ENCODE peak calls at places on chromosomes 6 and 20, in five cellular contexts. K is endothelial cell of umbilical vein, Y is fibroblast of lung, G is thoracic aorta, J is breast epithelium. E is an unnamed sample.

GRCh38 chr6:101113468-101114260 is 232.5 kb upstream of the ASCC3 start:
- DNase-seq in Y (no peak), K (no peak), J (no peak), G (no peak), E (peak; percentile 17)

GRCh38 chr20:15196580-15197255 is 859.3 kb upstream of the FLRT3 start:
- DNase-seq in J (no peak), G (no peak), Y (no peak), K (no peak), E (no peak)

GRCh38 chr20:9912858-9913434 is 74.1 kb upstream of the PAK5 start:
- DNase-seq in G (no peak), K (peak; percentile 63), Y (peak; percentile 14), J (peak; percentile 25), E (peak; percentile 43)

GRCh38 chr6:131199568-131200272 is 64.5 kb downstream of the AKAP7 start:
- DNase-seq in G (no peak), Y (peak; percentile 65), J (no peak), K (peak; percentile 43), E (peak; percentile 29)

GRCh38 chr6:33206864-33207568 is 1.3 kb upstream of the RING1 start:
- DNase-seq in G (no peak), K (peak; percentile 74), J (no peak), Y (peak; percentile 63), E (peak; percentile 70)

GRCh38 chr6:43772571-43773049 is 2.6 kb downstream of the VEGFA start:
- DNase-seq in K (peak; percentile 31), G (no peak), J (no peak), Y (peak; percentile 22), E (no peak)

GRCh38 chr6:133906050-133906449 is 17.1 kb downstream of the TCF21 start:
- DNase-seq in G (no peak), J (no peak), Y (no peak), K (no peak), E (no peak)

GRCh38 chr6:45555981-45556771 is 178.4 kb upstream of the SUPT3H start:
- DNase-seq in Y (peak; percentile 49), G (no peak), K (no peak), J (no peak), E (peak; percentile 21)

GRCh38 chr6:2157441-2158127 is 87.8 kb downstream of the GMDS start:
- DNase-seq in J (no peak), Y (peak; percentile 90), K (peak; percentile 27), G (no peak), E (peak; percentile 16)

GRCh38 chr6:33000053-33000452 is 9.3 kb downstream of the HLA-DOA start:
- DNase-seq in J (no peak), Y (no peak), K (no peak), G (no peak), E (peak; percentile 68)

GRCh38 chr20:41386502-41387427 is 20.1 kb upstream of the EMILIN3 start:
- DNase-seq in J (no peak), K (no peak), G (no peak), Y (no peak), E (no peak)

GRCh38 chr20:40442181-40442963 is 246.7 kb downstream of the MAFB start:
- DNase-seq in K (no peak), G (no peak), Y (no peak), J (no peak), E (peak; percentile 17)

GRCh38 chr6:152054441-152054840 is 247.0 kb downstream of the ESR1 start:
- DNase-seq in J (no peak), K (no peak), Y (peak; percentile 78), G (no peak), E (peak; percentile 49)

GRCh38 chr20:19945732-19946670 is 71.2 kb upstream of the NAA20 start:
- DNase-seq in Y (peak; percentile 19), K (peak; percentile 52), J (peak; percentile 60), G (no peak), E (no peak)

GRCh38 chr6:69881322-69882151 is 15.2 kb downstream of the COL19A1 start:
- DNase-seq in G (no peak), Y (no peak), K (no peak), J (no peak), E (no peak)

GRCh38 chr20:38260378-38261053 is at the start of gene KIAA1755:
- DNase-seq in G (no peak), K (no peak), Y (peak; percentile 32), J (no peak), E (no peak)

GRCh38 chr6:37690964-37691735 is 6.5 kb downstream of the MDGA1 start:
- DNase-seq in Y (peak; percentile 48), K (no peak), J (no peak), G (no peak), E (peak; percentile 70)

GRCh38 chr6:36555750-36556252 is 8.5 kb upstream of the STK38 start:
- DNase-seq in G (no peak), Y (no peak), J (no peak), K (no peak), E (no peak)

GRCh38 chr20:3932277-3933073 is 43.3 kb downstream of the PANK2 start:
- DNase-seq in K (peak; percentile 82), G (no peak), J (no peak), Y (no peak), E (no peak)

GRCh38 chr6:140980265-140980887 is 1152.3 kb upstream of the GJE1 start:
- DNase-seq in G (no peak), K (no peak), J (no peak), Y (peak; percentile 38), E (peak; percentile 15)

GRCh38 chr20:64144144-64144912 is 19.9 kb upstream of the MYT1 start:
- DNase-seq in Y (no peak), J (no peak), K (no peak), G (no peak), E (no peak)

GRCh38 chr6:116087437-116088027 is 13.1 kb upstream of the NT5DC1 start:
- DNase-seq in J (no peak), G (no peak), K (no peak), Y (peak; percentile 72), E (peak; percentile 88)

GRCh38 chr6:43921548-43922422 is 151.8 kb downstream of the VEGFA start:
- DNase-seq in G (no peak), K (no peak), Y (no peak), J (no peak), E (no peak)

GRCh38 chr6:84582997-84583396 is 181.4 kb downstream of the TBX18 start:
- DNase-seq in K (no peak), J (no peak), G (no peak), Y (peak; percentile 32), E (no peak)

GRCh38 chr6:141594874-141595273 is 537.9 kb upstream of the GJE1 start:
- DNase-seq in Y (no peak), G (no peak), K (no peak), J (no peak), E (no peak)

GRCh38 chr6:62652692-62653328 is 366.8 kb upstream of the KHDRBS2 start:
- DNase-seq in Y (peak; percentile 16), K (no peak), G (no peak), J (no peak), E (no peak)

GRCh38 chr6:52517502-52518278 is 59.2 kb downstream of the TRAM2 start:
- DNase-seq in J (peak; percentile 78), G (peak; percentile 96), Y (peak; percentile 97), K (peak; percentile 94), E (peak; percentile 92)

GRCh38 chr6:112199001-112199403 is 55.4 kb downstream of the LAMA4 start:
- DNase-seq in Y (no peak), J (no peak), K (no peak), G (no peak), E (no peak)

GRCh38 chr6:169787797-169788196 is 36.4 kb downstream of the ERMARD start:
- DNase-seq in Y (no peak), J (no peak), G (no peak), K (no peak), E (no peak)

GRCh38 chr20:57048027-57048869 is 218.2 kb downstream of the BMP7 start:
- DNase-seq in Y (no peak), J (peak; percentile 48), K (no peak), G (no peak), E (no peak)

GRCh38 chr6:106192824-106193223 is 106.7 kb downstream of the PRDM1 start:
- DNase-seq in Y (peak; percentile 91), J (no peak), G (no peak), K (peak; percentile 14), E (peak; percentile 67)

GRCh38 chr6:10276888-10277287 is 138.0 kb downstream of the TFAP2A start:
- DNase-seq in Y (no peak), J (no peak), K (no peak), G (no peak), E (no peak)

GRCh38 chr6:25882066-25882496 is 8.0 kb upstream of the SLC17A3 start:
- DNase-seq in G (no peak), K (peak; percentile 24), Y (no peak), J (no peak), E (no peak)

GRCh38 chr6:13237318-13237717 is 91.0 kb downstream of the TBC1D7 start:
- DNase-seq in Y (no peak), K (no peak), G (no peak), J (no peak), E (no peak)

GRCh38 chr6:13234130-13234529 is 94.2 kb downstream of the TBC1D7 start:
- DNase-seq in K (no peak), Y (peak; percentile 38), G (no peak), J (no peak), E (peak; percentile 26)

GRCh38 chr6:13235339-13235738 is 93.0 kb downstream of the TBC1D7 start:
- DNase-seq in Y (no peak), K (no peak), J (no peak), G (no peak), E (no peak)

GRCh38 chr6:13229205-13230085 is 98.9 kb downstream of the TBC1D7 start:
- DNase-seq in K (no peak), G (no peak), J (no peak), Y (no peak), E (peak; percentile 7)

DNA sequence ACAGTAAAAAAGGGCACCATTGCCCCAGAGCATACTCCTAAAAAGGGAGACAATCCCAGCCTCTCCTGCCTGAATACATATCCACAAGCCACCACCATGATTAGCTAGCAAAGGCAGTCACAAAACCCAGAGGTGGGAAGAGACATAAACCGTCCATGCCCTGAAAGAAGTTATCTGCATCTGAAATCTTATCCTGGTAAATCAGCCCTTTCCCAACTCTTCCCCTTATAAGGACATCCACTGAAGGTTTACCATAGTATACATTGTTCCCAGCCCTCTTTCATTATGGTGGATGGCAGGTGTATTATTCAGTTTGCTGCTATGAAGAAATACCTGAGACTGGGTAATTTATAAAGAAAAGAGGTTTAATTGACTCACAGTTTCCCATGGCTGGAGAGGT is 95.2 kb downstream of the TBC1D7 start:
- DNase-seq in K (no peak), G (no peak), Y (no peak), J (no peak), E (no peak)
- H3K27me3 ChIP-seq in K (no peaks in the 10 kb centered on the region), G (no peaks in the 10 kb centered on the region), Y (no peaks in the 10 kb centered on the region), J (no peaks in the 10 kb centered on the region), E (no peaks in the 10 kb centered on the region)

GRCh38 chr6:144999127-144999526 is 714.0 kb downstream of the UTRN start:
- DNase-seq in G (no peak), K (no peak), Y (no peak), J (no peak), E (peak; percentile 23)
- TF ChIP-seq CTCF in G (no peak), K (no peak), Y (peak; percentile 5), J (no peak), E (no peak)

GRCh38 chr20:32481311-32482103 is 103.6 kb downstream of the NOL4L start:
- DNase-seq in K (peak; percentile 32), Y (no peak), G (no peak), J (no peak), E (no peak)
- H3K4me3 ChIP-seq in K (peak overlapping the region; percentile 85), Y (peak overlapping the region; percentile 61), G (peak overlapping the region; percentile 90), J (peak overlapping the region; percentile 99), E (no peak overlapping the region)

DNA sequence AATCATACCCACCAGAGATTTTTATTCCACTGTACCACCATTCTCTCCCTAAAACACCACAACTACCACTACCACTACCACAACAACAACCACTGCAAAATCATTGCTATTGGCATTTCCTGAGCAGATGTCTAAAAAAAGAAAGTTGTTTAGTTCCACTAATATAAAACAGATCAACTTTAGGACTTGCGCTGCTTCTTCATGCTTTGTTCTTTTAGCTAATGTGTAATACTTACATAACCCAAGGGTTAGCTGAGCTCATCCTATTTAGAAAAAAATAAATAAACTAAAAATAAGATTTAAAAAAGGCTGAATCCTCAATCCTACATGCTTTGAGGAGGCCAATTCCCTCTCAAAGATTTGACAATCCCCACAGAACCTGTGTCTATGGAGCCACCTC is 11.4 kb downstream of the IYD start:
- DNase-seq in G (no peak), Y (peak; percentile 14), J (no peak), K (no peak), E (no peak)
- H3K27me3 ChIP-seq in G (no peaks in the 10 kb centered on the region), Y (no peaks in the 10 kb centered on the region), J (no peaks in the 10 kb centered on the region), K (peaks cover 5% of the 10 kb centered on the region), E (no peaks in the 10 kb centered on the region)

E was measured in bronchial epithelial cell.